ENCODE peak calls at places on chromosomes 5 and 9, in ten cellular contexts. C is PC-9, G is HCT116, M is PC-3, T is neural progenitor cell, Q is hepatocyte, O is GM23338, E is mammary epithelial cell, V is K562, W is GM12878. R is an unnamed sample.
A peak's percentile ranks its signal among the peaks of the same experiment; 100 is the strongest.

GRCh38 chr9:100587375-100587774 is 9.5 kb downstream of the CAVIN4 start:
- DNase-seq in C (peak; percentile 65), G (peak; percentile 26), M (peak; percentile 16), T (no peak), Q (no peak), O (no peak), E (peak; percentile 21), V (no peak), W (no peak), R (peak; percentile 83)

GRCh38 chr5:59758566-59758965 is 135.0 kb downstream of the PDE4D start:
- DNase-seq in C (no peak), G (no peak), M (no peak), T (no peak), Q (no peak), O (no peak), E (peak; percentile 63), V (no peak), W (no peak), R (no peak)

GRCh38 chr5:169001392-169001791 is 299.5 kb downstream of the SLIT3 start:
- DNase-seq in C (no peak), G (no peak), M (no peak), T (no peak), Q (no peak), O (no peak), E (no peak), V (no peak), W (no peak), R (no peak)

GRCh38 chr9:78215706-78216105 is 20.2 kb upstream of the CEP78 start:
- DNase-seq in C (no peak), G (no peak), M (no peak), T (no peak), Q (no peak), O (no peak), E (no peak), V (no peak), W (no peak), R (peak; percentile 71)

GRCh38 chr9:5382479-5382878 is 42.8 kb upstream of the RLN1 start:
- DNase-seq in C (no peak), G (no peak), M (no peak), T (no peak), Q (no peak), O (no peak), E (no peak), V (no peak), W (no peak), R (no peak)

GRCh38 chr5:72255237-72255636 is 64.8 kb downstream of the MRPS27 start:
- DNase-seq in C (no peak), G (no peak), M (no peak), T (no peak), Q (no peak), O (no peak), E (no peak), V (no peak), W (no peak), R (no peak)

GRCh38 chr5:161283296-161283695 is 263.2 kb downstream of the GABRB2 start:
- DNase-seq in C (no peak), G (no peak), M (no peak), T (no peak), Q (no peak), O (no peak), E (no peak), V (no peak), W (no peak), R (no peak)

GRCh38 chr9:132268725-132269352 is 85.9 kb downstream of the SETX start:
- DNase-seq in C (peak; percentile 34), G (peak; percentile 43), M (peak; percentile 28), T (peak; percentile 74), Q (peak; percentile 78), O (peak; percentile 84), E (no peak), V (peak; percentile 63), W (no peak), R (peak; percentile 23)

GRCh38 chr5:1879292-1880263 is 3.1 kb downstream of the IRX4 start:
- DNase-seq in C (no peak), G (no peak), M (no peak), T (peak; percentile 24), Q (no peak), O (peak; percentile 38), E (no peak), V (no peak), W (no peak), R (no peak)
- TF ChIP-seq EZH2 in C (no peak), G (no peak), M (no peak), T (peak; percentile 5), Q (no peak), O (peak; percentile 43), E (no peak), V (no peak), W (no peak), R (peak; percentile 31)

DNA sequence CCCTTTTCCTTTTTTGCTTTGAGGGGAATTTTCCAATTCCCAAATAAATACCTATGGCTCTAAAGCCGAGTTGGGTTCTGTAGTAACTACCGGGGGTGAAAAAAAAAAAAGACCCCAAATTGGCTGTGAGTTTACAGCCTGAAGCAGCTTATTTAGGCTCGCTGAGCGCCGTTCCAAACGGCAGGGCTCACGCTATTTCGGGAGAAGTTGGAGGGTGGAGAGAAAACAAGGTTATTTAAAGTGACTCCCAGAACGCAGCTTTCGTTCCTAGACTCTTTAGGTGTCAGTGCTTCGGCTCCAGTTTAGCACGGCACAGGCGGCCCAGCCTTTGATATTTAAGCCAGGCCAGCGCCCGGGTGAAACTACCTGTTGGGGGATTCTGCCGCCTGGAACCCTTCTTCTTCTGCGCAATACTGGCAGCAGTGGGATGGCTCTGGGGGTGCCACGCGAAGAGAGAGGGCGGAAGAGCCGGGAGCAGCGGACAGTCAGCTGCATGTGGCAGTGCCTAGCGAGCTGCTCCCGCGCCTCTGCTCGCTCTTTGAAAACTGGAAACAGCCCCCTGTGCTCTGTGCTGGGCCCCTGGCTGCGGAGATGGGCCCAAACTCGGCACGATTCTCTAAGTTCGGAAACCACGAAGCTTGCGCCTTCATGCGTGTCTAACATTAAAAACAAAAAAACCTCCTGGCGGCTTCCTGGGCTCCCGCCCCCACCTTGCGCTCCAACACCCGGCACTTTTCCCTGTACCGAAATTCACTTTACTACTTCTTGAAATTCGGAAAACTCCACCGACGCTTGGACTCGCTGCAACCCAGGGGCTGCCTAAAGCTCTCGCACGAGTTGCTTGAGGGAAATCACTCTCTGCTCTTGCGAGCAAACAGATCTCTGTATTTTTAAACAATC is 34.5 kb upstream of the NFIB start:
- DNase-seq in C (no peak), G (no peak), M (no peak), T (peak; percentile 64), Q (no peak), O (peak; percentile 75), E (peak; percentile 52), V (no peak), W (no peak), R (no peak)
- TF ChIP-seq EZH2 in C (no peak), G (no peak), M (no peak), T (no peak), Q (no peak), O (peak; percentile 96), E (no peak), V (no peak), W (no peak), R (peak; percentile 83)

DNA sequence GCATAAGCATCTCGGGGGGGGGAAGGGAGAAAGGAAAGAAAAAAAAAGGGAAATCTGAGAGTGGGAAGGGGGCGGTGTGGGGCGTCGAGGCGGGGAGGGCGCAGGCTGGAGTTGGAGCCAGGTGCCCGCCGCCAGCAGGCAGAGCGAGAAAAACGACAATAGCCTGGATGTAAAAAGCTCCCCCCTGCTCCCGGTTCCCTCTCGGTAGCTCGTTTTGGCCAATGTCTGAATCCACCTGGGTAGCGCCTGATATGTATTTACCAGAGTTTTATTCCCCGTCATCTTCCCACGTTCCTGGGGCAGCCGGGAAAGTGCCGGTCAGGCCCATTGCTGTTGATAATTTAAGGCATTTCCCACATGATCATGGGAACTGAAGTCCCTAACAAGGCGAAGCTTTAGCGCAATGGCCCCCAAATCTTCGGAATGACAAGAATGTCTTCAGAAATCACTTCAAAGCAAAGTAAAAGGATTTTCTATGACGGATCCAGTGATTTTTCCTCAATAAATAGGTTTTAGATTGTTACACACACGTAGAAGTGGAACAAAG is 3.0 kb upstream of the OTP start:
- DNase-seq in C (no peak), G (no peak), M (no peak), T (peak; percentile 64), Q (no peak), O (peak; percentile 79), E (no peak), V (no peak), W (no peak), R (no peak)
- TF ChIP-seq EZH2 in C (no peak), G (no peak), M (no peak), T (peak; percentile 10), Q (peak; percentile 24), O (no peak), E (no peak), V (no peak), W (no peak), R (peak; percentile 7)

DNA sequence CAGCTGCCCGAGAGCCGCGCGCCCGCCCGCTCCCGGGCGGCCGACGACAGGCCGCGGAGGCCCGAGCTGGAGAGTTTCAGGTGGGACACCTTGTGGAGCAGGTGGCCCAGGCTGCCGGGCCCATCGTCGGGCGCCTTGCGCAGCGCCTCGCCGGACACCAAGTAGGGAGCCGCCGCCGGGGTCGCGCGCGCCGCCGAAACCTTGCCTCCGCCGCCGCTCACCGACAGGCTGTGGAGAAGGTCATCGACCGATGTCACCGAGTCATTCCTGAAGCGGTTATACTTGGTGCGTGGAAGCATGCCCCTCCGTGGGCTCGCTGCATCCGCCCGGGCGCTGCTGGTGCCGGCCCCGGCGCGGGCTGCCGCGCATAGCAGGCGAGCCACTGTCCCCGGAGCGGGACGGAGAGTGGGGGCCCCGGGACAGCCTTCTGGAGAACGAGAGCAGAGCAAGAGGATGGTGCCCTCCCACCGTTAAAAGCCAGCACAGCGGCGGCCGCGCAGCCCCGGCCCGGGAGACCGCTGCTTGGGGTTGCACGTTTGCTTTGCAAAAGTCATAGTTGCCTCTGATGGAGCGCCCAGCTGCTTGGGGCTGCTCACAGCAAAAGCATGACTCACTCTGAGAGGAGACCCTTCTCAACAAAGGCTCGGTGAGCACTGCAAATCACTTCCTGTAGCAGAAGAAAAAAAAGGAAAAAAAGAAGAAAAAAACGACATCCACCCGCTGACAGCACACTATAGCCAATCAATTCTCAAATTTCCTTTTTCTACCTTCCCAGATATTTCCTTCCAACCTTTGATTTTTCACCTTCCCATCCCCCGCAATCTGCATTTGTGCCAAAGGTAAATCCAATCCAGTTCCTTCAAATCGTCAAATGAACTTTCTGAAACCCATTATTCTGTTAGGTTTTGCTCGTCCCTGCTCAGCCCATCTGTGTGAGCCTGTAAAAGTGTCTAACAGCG is at the start of gene SHC3:
- DNase-seq in C (no peak), G (no peak), M (no peak), T (peak; percentile 62), Q (peak; percentile 23), O (peak; percentile 67), E (no peak), V (no peak), W (no peak), R (peak; percentile 73)
- TF ChIP-seq EZH2 in C (no peak), G (no peak), M (no peak), T (peak; percentile 91), Q (peak; percentile 78), O (peak; percentile 48), E (peak; percentile 85), V (no peak), W (no peak), R (peak; percentile 39)